ENCODE peak calls at places on chromosomes 11 and 22, in seven cellular contexts. V is EL, I is coronary artery, C is NCI-H774, R is ovary, S is astrocyte, J is ACHN. F is an unnamed sample.

GRCh38 chr22:21443735-21444421 is 23.3 kb upstream of the TMEM191C start:
- DNase-seq in I (peak), V (no peak), S (no peak), R (peak), C (no peak), J (no peak), F (no peak)

GRCh38 chr22:31150615-31151014 is 9.4 kb upstream of the RNF185 start:
- DNase-seq in J (no peak), R (no peak), C (no peak), I (no peak), S (no peak), V (no peak), F (no peak)

GRCh38 chr22:38296372-38296771 is 20.9 kb downstream of the CSNK1E start:
- DNase-seq in I (no peak), S (no peak), R (no peak), V (no peak), C (no peak), J (no peak), F (no peak)

GRCh38 chr11:120828847-120829246 is 195.1 kb upstream of the TBCEL start:
- DNase-seq in V (no peak), I (no peak), J (peak), C (no peak), R (no peak), S (no peak), F (no peak)

GRCh38 chr11:132538642-132539041 is 993.7 kb downstream of the OPCML start:
- DNase-seq in S (no peak), J (no peak), C (no peak), I (no peak), V (no peak), R (no peak), F (no peak)

GRCh38 chr11:86761978-86762377 is 38.4 kb upstream of the PRSS23 start:
- DNase-seq in C (no peak), S (peak), V (peak), I (no peak), J (no peak), R (no peak), F (peak)

GRCh38 chr11:79060081-79060480 is 380.7 kb downstream of the TENM4 start:
- DNase-seq in R (no peak), V (no peak), J (no peak), S (no peak), I (no peak), C (no peak), F (no peak)

GRCh38 chr11:30917859-30918478 is 331.8 kb upstream of the MPPED2 start:
- DNase-seq in J (peak), R (no peak), I (no peak), C (peak), V (peak), S (peak), F (peak)

GRCh38 chr22:24407884-24408283 is 19.5 kb upstream of the ADORA2A start:
- DNase-seq in R (no peak), V (no peak), J (no peak), I (no peak), S (no peak), C (no peak), F (no peak)

GRCh38 chr22:31290494-31291402 is 1.5 kb downstream of the PIK3IP1 start:
- DNase-seq in C (peak), J (peak), I (peak), V (peak), S (peak), R (peak), F (peak)

GRCh38 chr22:19042285-19043110 is 79.7 kb downstream of the DGCR2 start:
- DNase-seq in I (peak), J (no peak), S (no peak), V (no peak), R (no peak), C (no peak), F (no peak)

F was measured in brain microvascular endothelial cell.